ENCODE peak calls at places on chromosomes 2 and 18, in ten cellular contexts. Z is adrenal gland, T is mammary epithelial cell, W is right atrium auricular region, K is BE2C, M is lower lobe of right lung, R is mucosa of descending colon, H is testis, F is IMR-90, D is body of pancreas. A is an unnamed sample.

GRCh38 chr2:74440378-74441110 is 1.2 kb downstream of the RTKN start:
- DNase-seq in M (peak; percentile 87), D (peak; percentile 84), H (peak; percentile 82), R (peak; percentile 90), W (peak; percentile 85), K (peak; percentile 89), Z (peak; percentile 86), F (peak; percentile 81), T (peak; percentile 81), A (peak; percentile 57)

GRCh38 chr18:10041180-10041579 is 127.4 kb downstream of the VAPA start:
- DNase-seq in K (no peak), M (no peak), D (peak; percentile 64), Z (peak; percentile 30), F (peak; percentile 57), W (peak; percentile 82), T (no peak), H (peak; percentile 82), R (no peak), A (no peak)

GRCh38 chr2:231602874-231603467 is 10.3 kb downstream of the TEX44 start:
- DNase-seq in T (no peak), H (no peak), W (no peak), F (no peak), Z (no peak), R (no peak), M (no peak), K (no peak), D (no peak), A (no peak)

GRCh38 chr2:41847744-41848441 is 199.9 kb upstream of the PKDCC start:
- DNase-seq in K (no peak), H (no peak), T (peak; percentile 37), F (peak; percentile 42), W (no peak), D (peak; percentile 60), M (no peak), Z (peak; percentile 80), R (no peak), A (no peak)

GRCh38 chr18:57428221-57429150 is 6.7 kb upstream of the ONECUT2 start:
- DNase-seq in Z (no peak), F (no peak), R (peak; percentile 25), M (no peak), H (peak; percentile 34), D (no peak), T (no peak), K (no peak), W (no peak), A (no peak)

GRCh38 chr2:47022399-47022798 is 106.8 kb upstream of the MCFD2 start:
- DNase-seq in M (no peak), W (no peak), T (no peak), Z (no peak), K (no peak), H (no peak), D (no peak), F (no peak), R (no peak), A (no peak)

GRCh38 chr2:12816379-12817306 is 99.9 kb downstream of the TRIB2 start:
- DNase-seq in T (peak; percentile 69), K (no peak), D (no peak), F (peak; percentile 87), H (no peak), M (no peak), W (no peak), Z (no peak), R (no peak), A (no peak)

GRCh38 chr2:68715353-68716041 is 19.1 kb upstream of the ARHGAP25 start:
- DNase-seq in D (peak; percentile 74), K (peak; percentile 70), W (no peak), Z (peak; percentile 73), M (peak; percentile 58), H (peak; percentile 73), T (peak; percentile 62), F (peak; percentile 38), R (peak; percentile 64), A (peak; percentile 60)

GRCh38 chr18:80191907-80192652 is 55.2 kb downstream of the PARD6G start:
- DNase-seq in H (no peak), W (peak; percentile 7), K (no peak), R (no peak), M (no peak), Z (no peak), D (no peak), F (no peak), T (no peak), A (no peak)

GRCh38 chr2:235268535-235268934 is 225.3 kb upstream of the AGAP1 start:
- DNase-seq in M (no peak), F (peak; percentile 67), T (no peak), K (no peak), Z (no peak), H (no peak), D (no peak), W (no peak), R (no peak), A (no peak)

GRCh38 chr2:169393068-169393590 is 30.8 kb upstream of the LRP2 start:
- DNase-seq in D (no peak), H (no peak), T (peak; percentile 52), M (no peak), K (no peak), F (no peak), R (no peak), Z (no peak), W (no peak), A (no peak)

GRCh38 chr2:85017436-85018048 is 46.6 kb downstream of the KCMF1 start:
- DNase-seq in K (no peak), D (no peak), W (no peak), F (peak; percentile 36), R (no peak), H (no peak), M (no peak), T (no peak), Z (no peak), A (no peak)
- TF ChIP-seq CTCF in K (no peak), D (no peak), W (peak; percentile 34), F (peak; percentile 37), R (peak; percentile 16), H (no peak), M (peak; percentile 39), T (peak; percentile 29), Z (no peak), A (no peak)

GRCh38 chr2:127820080-127820668 is 9.2 kb upstream of the WDR33 start:
- DNase-seq in K (no peak), Z (no peak), H (no peak), W (no peak), R (no peak), D (no peak), T (no peak), M (no peak), F (peak; percentile 7), A (no peak)

GRCh38 chr2:127829845-127830246 is 18.9 kb upstream of the WDR33 start:
- DNase-seq in H (no peak), R (no peak), D (no peak), K (no peak), W (no peak), Z (no peak), M (no peak), F (no peak), T (peak; percentile 49), A (peak; percentile 89)

GRCh38 chr2:127826047-127826446 is 15.1 kb upstream of the WDR33 start:
- DNase-seq in F (peak; percentile 50), D (no peak), T (no peak), Z (no peak), M (no peak), H (no peak), W (no peak), K (no peak), R (no peak), A (no peak)
- H3K9me3 ChIP-seq in F (peaks cover 13% of the 10 kb centered on the region), D (peaks cover 5% of the 10 kb centered on the region), T (peaks cover 11% of the 10 kb centered on the region), Z (no peaks in the 10 kb centered on the region), M (peaks cover 14% of the 10 kb centered on the region), H (no peaks in the 10 kb centered on the region), W (peaks cover 8% of the 10 kb centered on the region), K (no peaks in the 10 kb centered on the region), R (peaks cover 1% of the 10 kb centered on the region), A (no peaks in the 10 kb centered on the region)

GRCh38 chr2:189178007-189178406 is 1.6 kb downstream of the COL5A2 start:
- DNase-seq in Z (no peak), T (peak; percentile 9), F (peak; percentile 51), H (no peak), D (no peak), M (no peak), W (no peak), R (no peak), K (no peak), A (no peak)
- TF ChIP-seq CTCF in Z (no peak), T (peak; percentile 12), F (peak; percentile 49), H (no peak), D (no peak), M (no peak), W (no peak), R (no peak), K (no peak), A (no peak)

GRCh38 chr2:159484537-159484936 is 131.8 kb downstream of the BAZ2B start:
- DNase-seq in D (no peak), W (no peak), M (no peak), H (no peak), T (no peak), Z (no peak), R (no peak), K (no peak), F (no peak), A (no peak)

GRCh38 chr2:159489476-159489875 is 126.9 kb downstream of the BAZ2B start:
- DNase-seq in K (no peak), W (no peak), R (no peak), H (no peak), F (no peak), D (no peak), M (no peak), Z (no peak), T (no peak), A (no peak)
- H3K9me3 ChIP-seq in K (no peaks in the 10 kb centered on the region), W (no peaks in the 10 kb centered on the region), R (no peaks in the 10 kb centered on the region), H (no peaks in the 10 kb centered on the region), F (no peaks in the 10 kb centered on the region), D (no peaks in the 10 kb centered on the region), M (no peaks in the 10 kb centered on the region), Z (no peaks in the 10 kb centered on the region), T (no peaks in the 10 kb centered on the region), A (no peaks in the 10 kb centered on the region)

GRCh38 chr2:200218645-200219044 is 87.8 kb upstream of the SPATS2L start:
- DNase-seq in T (no peak), M (no peak), H (no peak), R (no peak), K (no peak), Z (no peak), D (no peak), F (no peak), W (no peak), A (no peak)
- TF ChIP-seq CTCF in T (no peak), M (no peak), H (no peak), R (no peak), K (no peak), Z (no peak), D (no peak), F (no peak), W (no peak), A (no peak)

DNA sequence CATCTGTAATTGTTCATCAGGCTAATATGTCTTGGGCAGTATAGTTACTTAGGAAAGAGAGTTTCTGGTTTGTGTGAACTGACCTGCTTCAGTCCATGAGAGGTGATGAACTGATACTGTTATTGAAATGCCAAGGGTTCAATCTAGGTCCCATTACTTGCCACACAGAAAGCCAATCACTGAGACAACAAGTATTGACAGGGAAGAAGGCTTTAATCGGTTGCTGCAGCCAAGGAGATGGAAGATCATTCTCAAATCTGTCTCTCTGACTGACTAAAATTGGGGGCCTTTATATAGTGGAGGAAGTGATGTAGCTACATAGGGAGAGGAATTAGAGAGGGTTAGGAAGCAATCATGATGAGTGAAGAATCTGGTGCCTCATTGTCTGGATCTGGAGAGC is 19.9 kb upstream of the FAM98A start:
- DNase-seq in T (no peak), D (no peak), W (no peak), K (no peak), M (no peak), R (no peak), Z (no peak), F (no peak), H (no peak), A (no peak)
- H3K9me3 ChIP-seq in T (no peaks in the 10 kb centered on the region), D (peaks cover 5% of the 10 kb centered on the region), W (no peaks in the 10 kb centered on the region), K (no peaks in the 10 kb centered on the region), M (peaks cover 18% of the 10 kb centered on the region), R (peaks cover 9% of the 10 kb centered on the region), Z (no peaks in the 10 kb centered on the region), F (no peaks in the 10 kb centered on the region), H (no peaks in the 10 kb centered on the region), A (peaks cover 2% of the 10 kb centered on the region)